ENCODE peak calls at places on chromosomes 4 and X, in four cellular contexts. Y, R, O and M are unnamed samples.

GRCh38 chr4:16875487-16875886 is 23.0 kb downstream of the LDB2 start:
- DNase-seq in Y (no peak), O (no peak), R (peak; percentile 86), M (no peak)

GRCh38 chr4:108850407-108850709 is 87.5 kb upstream of the ETNPPL start:
- DNase-seq in R (peak; percentile 40), Y (no peak), O (no peak), M (no peak)

GRCh38 chr4:25725870-25726269 is 70.2 kb downstream of the SLC34A2 start:
- DNase-seq in O (no peak), R (no peak), Y (no peak), M (no peak)

GRCh38 chr4:40881851-40882250 is 132.1 kb downstream of the NSUN7 start:
- DNase-seq in Y (no peak), R (no peak), O (no peak), M (no peak)

GRCh38 chr4:127622923-127623754 is 9.6 kb upstream of the INTU start:
- DNase-seq in Y (peak; percentile 9), O (no peak), R (peak; percentile 30), M (no peak)

GRCh38 chrX:1720826-1721225 is 106.0 kb downstream of the ASMT start:
- DNase-seq in R (no peak), Y (no peak), O (no peak), M (no peak)

GRCh38 chr4:62126064-62126732 is 926.1 kb downstream of the ADGRL3 start:
- DNase-seq in R (no peak), O (no peak), Y (no peak), M (no peak)

GRCh38 chr4:45438047-45438446 is 685.8 kb downstream of the GABRG1 start:
- DNase-seq in R (no peak), Y (no peak), O (no peak), M (no peak)

GRCh38 chr4:40976343-40976742 is 226.6 kb downstream of the NSUN7 start:
- DNase-seq in Y (peak; percentile 55), O (no peak), R (peak; percentile 77), M (peak; percentile 20)

GRCh38 chrX:29487214-29487613 is 728.1 kb upstream of the MAGEB2 start:
- DNase-seq in O (no peak), Y (no peak), R (peak; percentile 18), M (no peak)

GRCh38 chr4:55553442-55553841 is 6.7 kb upstream of the CLOCK start:
- DNase-seq in Y (no peak), R (peak; percentile 90), O (no peak), M (no peak)

GRCh38 chr4:73070072-73070385 is 513 bp upstream of the COX18 start:
- DNase-seq in O (no peak), R (no peak), Y (peak; percentile 59), M (no peak)

GRCh38 chr4:139555705-139556070 is 331 bp downstream of the SETD7 start:
- DNase-seq in O (no peak), Y (no peak), R (no peak), M (no peak)

GRCh38 chr4:108210989-108211725 is 42.4 kb upstream of the LEF1 start:
- DNase-seq in O (no peak), R (peak; percentile 40), Y (no peak), M (no peak)